ENCODE peak calls at places on chromosomes 11 and 22, in seven cellular contexts. F is adipocyte, S is epithelial cell of esophagus, L is trophoblast cell, C is fibroblast of pulmonary artery, Z is NB4, O is SK-N-MC. E is an unnamed sample.

GRCh38 chr11:8870461-8871282 is 40.3 kb upstream of the AKIP1 start:
- DNase-seq in F (peak; percentile 78), S (peak; percentile 85), L (peak; percentile 43), C (peak; percentile 77), Z (peak; percentile 47), O (no peak), E (peak; percentile 68)

GRCh38 chr22:22959147-22959827 is 71.7 kb downstream of the IGLL5 start:
- DNase-seq in F (peak; percentile 92), S (peak; percentile 75), L (peak; percentile 35), C (peak; percentile 87), Z (peak; percentile 77), O (peak; percentile 51), E (peak; percentile 78)

GRCh38 chr11:34837246-34837856 is 78.8 kb downstream of the APIP start:
- DNase-seq in F (no peak), S (no peak), L (no peak), C (no peak), Z (peak; percentile 8), O (no peak), E (no peak)

GRCh38 chr11:122604626-122605025 is 50.9 kb upstream of the UBASH3B start:
- DNase-seq in F (no peak), S (no peak), L (no peak), C (no peak), Z (no peak), O (no peak), E (no peak)

GRCh38 chr11:23359297-23359696 is 499.0 kb upstream of the CCDC179 start:
- DNase-seq in F (peak; percentile 90), S (peak; percentile 91), L (no peak), C (peak; percentile 83), Z (no peak), O (no peak), E (no peak)

GRCh38 chr11:70405679-70406395 is 7.5 kb downstream of the CTTN start:
- DNase-seq in F (no peak), S (no peak), L (no peak), C (no peak), Z (no peak), O (no peak), E (no peak)

GRCh38 chr11:67648796-67649613 is 1.5 kb downstream of the ACY3 start:
- DNase-seq in F (no peak), S (no peak), L (no peak), C (no peak), Z (peak; percentile 69), O (no peak), E (no peak)

GRCh38 chr11:44146931-44147330 is 51.5 kb downstream of the EXT2 start:
- DNase-seq in F (no peak), S (peak; percentile 41), L (no peak), C (no peak), Z (no peak), O (no peak), E (no peak)

GRCh38 chr11:1834132-1834610 is 619 bp upstream of the SYT8 start:
- DNase-seq in F (no peak), S (peak; percentile 98), L (peak; percentile 99), C (no peak), Z (no peak), O (no peak), E (peak; percentile 89)

GRCh38 chr11:1834791-1835670 is at the start of gene SYT8:
- DNase-seq in F (no peak), S (no peak), L (peak; percentile 54), C (no peak), Z (no peak), O (no peak), E (no peak)

GRCh38 chr11:1831338-1832180 is 3.2 kb upstream of the SYT8 start:
- DNase-seq in F (no peak), S (no peak), L (no peak), C (no peak), Z (no peak), O (no peak), E (no peak)

GRCh38 chr11:1832181-1832988 is 2.4 kb upstream of the SYT8 start:
- DNase-seq in F (peak; percentile 61), S (no peak), L (no peak), C (peak; percentile 14), Z (peak; percentile 54), O (no peak), E (no peak)

GRCh38 chr11:1832989-1833365 is 1.8 kb upstream of the SYT8 start:
- DNase-seq in F (no peak), S (no peak), L (no peak), C (no peak), Z (peak; percentile 38), O (no peak), E (no peak)
- H3K4me3 ChIP-seq in F (no peak overlapping the region), S (no peak overlapping the region), L (no peak overlapping the region), C (no peak overlapping the region), Z (no peak overlapping the region), O (no peak overlapping the region), E (no peak overlapping the region)

GRCh38 chr22:21567456-21568206 is at the start of gene UBE2L3:
- DNase-seq in F (peak; percentile 93), S (peak; percentile 80), L (peak; percentile 58), C (peak; percentile 74), Z (peak; percentile 85), O (no peak), E (peak; percentile 75)

GRCh38 chr22:21568207-21569075 is 927 bp downstream of the UBE2L3 start:
- DNase-seq in F (peak; percentile 69), S (no peak), L (no peak), C (peak; percentile 35), Z (peak; percentile 57), O (no peak), E (peak; percentile 13)

GRCh38 chr22:21571679-21572078 is 4.2 kb downstream of the UBE2L3 start:
- DNase-seq in F (no peak), S (no peak), L (no peak), C (no peak), Z (no peak), O (no peak), E (no peak)

GRCh38 chr22:21570398-21570797 is 2.9 kb downstream of the UBE2L3 start:
- DNase-seq in F (no peak), S (no peak), L (no peak), C (no peak), Z (no peak), O (no peak), E (no peak)

GRCh38 chr22:21569459-21570161 is 2.1 kb downstream of the UBE2L3 start:
- DNase-seq in F (no peak), S (no peak), L (no peak), C (no peak), Z (peak; percentile 62), O (no peak), E (no peak)
- H3K4me3 ChIP-seq in F (peak overlapping the region; percentile 98), S (peak overlapping the region; percentile 92), L (no peak overlapping the region), C (peak overlapping the region; percentile 89), Z (peak overlapping the region; percentile 91), O (peak overlapping the region; percentile 82), E (no peak overlapping the region)

DNA sequence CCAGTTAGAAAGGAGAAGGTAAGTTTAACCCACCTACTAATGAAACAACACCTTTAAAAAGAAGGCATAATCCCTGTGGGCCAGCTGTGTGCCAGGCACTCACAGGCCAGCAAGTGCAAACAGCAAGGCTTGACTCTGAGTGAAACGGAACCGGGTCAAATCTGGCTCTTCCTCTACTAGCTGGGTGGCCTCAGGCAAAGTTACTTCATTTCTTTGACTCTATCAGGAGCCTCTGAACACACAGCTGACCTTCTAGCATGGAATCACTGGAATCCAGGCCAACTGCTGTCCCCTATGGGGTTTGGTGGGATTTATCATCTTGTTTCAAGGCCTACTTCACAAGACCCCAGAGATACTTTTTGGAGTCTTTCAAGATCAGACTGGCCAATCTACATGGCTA is 3.3 kb downstream of the RAB38 start:
- DNase-seq in F (no peak), S (peak; percentile 76), L (peak; percentile 70), C (no peak), Z (no peak), O (no peak), E (no peak)
- H3K4me3 ChIP-seq in F (no peak overlapping the region), S (peak overlapping the region; percentile 71), L (no peak overlapping the region), C (no peak overlapping the region), Z (no peak overlapping the region), O (no peak overlapping the region), E (no peak overlapping the region)

GRCh38 chr11:31816467-31817053 is 5.4 kb upstream of the PAX6 start:
- DNase-seq in F (no peak), S (no peak), L (no peak), C (no peak), Z (no peak), O (no peak), E (no peak)

GRCh38 chr11:31819533-31820437 is 8.7 kb upstream of the PAX6 start:
- DNase-seq in F (no peak), S (no peak), L (no peak), C (no peak), Z (no peak), O (no peak), E (no peak)

GRCh38 chr11:31817054-31817620 is 6.0 kb upstream of the PAX6 start:
- DNase-seq in F (no peak), S (no peak), L (no peak), C (no peak), Z (no peak), O (no peak), E (no peak)

GRCh38 chr11:31818874-31819331 is 7.8 kb upstream of the PAX6 start:
- DNase-seq in F (no peak), S (no peak), L (no peak), C (no peak), Z (no peak), O (no peak), E (no peak)

GRCh38 chr11:31817621-31818493 is 6.7 kb upstream of the PAX6 start:
- DNase-seq in F (no peak), S (no peak), L (no peak), C (no peak), Z (no peak), O (no peak), E (no peak)
- H3K4me3 ChIP-seq in F (no peak overlapping the region), S (no peak overlapping the region), L (no peak overlapping the region), C (no peak overlapping the region), Z (no peak overlapping the region), O (peak overlapping the region; percentile 69), E (no peak overlapping the region)

GRCh38 chr11:117823941-117824420 is 563 bp downstream of the FXYD2 start:
- DNase-seq in F (no peak), S (no peak), L (no peak), C (peak; percentile 88), Z (peak; percentile 85), O (no peak), E (no peak)
- H3K4me3 ChIP-seq in F (no peak overlapping the region), S (no peak overlapping the region), L (no peak overlapping the region), C (no peak overlapping the region), Z (no peak overlapping the region), O (no peak overlapping the region), E (no peak overlapping the region)

GRCh38 chr11:127600674-127601073 is 600.1 kb upstream of the KIRREL3 start:
- DNase-seq in F (no peak), S (no peak), L (no peak), C (no peak), Z (no peak), O (no peak), E (no peak)
- H3K4me3 ChIP-seq in F (no peak overlapping the region), S (no peak overlapping the region), L (no peak overlapping the region), C (no peak overlapping the region), Z (no peak overlapping the region), O (no peak overlapping the region), E (no peak overlapping the region)

DNA sequence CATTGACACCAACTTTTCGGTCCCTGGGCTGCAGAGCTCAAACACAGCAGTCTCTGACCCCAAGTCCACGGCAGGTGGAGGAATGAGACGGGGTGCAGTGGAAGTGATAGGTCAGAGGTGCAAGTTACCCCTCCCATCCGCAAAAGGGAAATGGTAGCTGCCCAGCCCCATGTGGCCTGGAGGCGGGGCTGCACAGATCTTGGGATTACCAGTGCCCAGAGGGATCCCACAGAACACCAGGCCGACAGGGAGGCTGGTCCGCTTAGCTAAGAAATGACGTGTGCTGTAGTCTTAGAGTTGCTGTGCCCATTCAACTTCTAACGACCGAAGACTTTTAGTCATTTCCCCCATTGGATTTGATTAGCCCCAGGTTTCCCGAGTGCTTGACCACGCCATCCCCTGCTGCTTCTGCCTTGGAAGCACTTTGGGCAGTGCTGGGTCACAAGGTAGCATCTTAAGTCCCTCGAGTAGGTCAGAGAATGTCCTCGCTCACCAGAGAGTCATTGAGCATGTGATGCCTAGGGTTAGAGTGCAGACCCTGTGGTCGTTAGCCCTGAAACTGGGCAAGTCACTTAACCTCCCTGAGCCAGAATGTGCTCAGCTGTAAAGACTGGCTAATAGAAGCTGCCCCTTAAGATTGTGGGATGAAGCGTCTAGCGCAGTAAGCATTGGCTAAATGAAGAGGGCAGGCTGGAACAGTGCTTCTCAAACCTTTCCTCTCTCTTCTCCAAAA is 4.3 kb downstream of the PTGDR2 start:
- DNase-seq in F (no peak), S (no peak), L (no peak), C (no peak), Z (no peak), O (no peak), E (no peak)
- H3K4me3 ChIP-seq in F (no peak overlapping the region), S (no peak overlapping the region), L (no peak overlapping the region), C (no peak overlapping the region), Z (no peak overlapping the region), O (no peak overlapping the region), E (no peak overlapping the region)